ENCODE peak calls at places on chromosome 5, in eight cellular contexts. I is tibial nerve, P is coronary artery, W is thyroid gland, L is BJ, H is left ventricle myocardium inferior, Y is AG10803, N is cardiac muscle cell. M is an unnamed sample.
A peak's percentile ranks its signal among the peaks of the same experiment; 100 is the strongest.

GRCh38 chr5:167294861-167295685 is 996.4 kb upstream of the WWC1 start:
- DNase-seq in I (no peak), P (no peak), W (no peak), L (peak; percentile 97), H (no peak), Y (peak; percentile 90), N (peak; percentile 83), M (peak; percentile 80)

GRCh38 chr5:101678494-101679193 is 617.4 kb downstream of the SLCO4C1 start:
- DNase-seq in I (peak; percentile 60), P (no peak), W (peak; percentile 68), L (no peak), H (peak; percentile 17), Y (peak; percentile 44), N (peak; percentile 60), M (no peak)

GRCh38 chr5:149563461-149563860 is 12.2 kb upstream of the CSNK1A1 start:
- DNase-seq in I (no peak), P (no peak), W (no peak), L (no peak), H (no peak), Y (peak; percentile 48), N (peak; percentile 25), M (no peak)

GRCh38 chr5:73692166-73692640 is 66.2 kb downstream of the ARHGEF28 start:
- DNase-seq in I (no peak), P (no peak), W (no peak), L (peak; percentile 41), H (no peak), Y (peak; percentile 79), N (peak; percentile 42), M (peak; percentile 65)

GRCh38 chr5:97629281-97629680 is 446.2 kb upstream of the RIOK2 start:
- DNase-seq in I (peak; percentile 22), P (peak; percentile 72), W (peak; percentile 1), L (peak; percentile 39), H (peak; percentile 27), Y (peak; percentile 84), N (peak; percentile 96), M (peak; percentile 38)

GRCh38 chr5:142545653-142546322 is 140.1 kb downstream of the FGF1 start:
- DNase-seq in I (no peak), P (no peak), W (no peak), L (no peak), H (no peak), Y (peak; percentile 54), N (peak; percentile 86), M (peak; percentile 58)

GRCh38 chr5:53331463-53331862 is 149.0 kb upstream of the FST start:
- DNase-seq in I (no peak), P (no peak), W (no peak), L (no peak), H (no peak), Y (peak; percentile 80), N (peak; percentile 42), M (peak; percentile 65)

GRCh38 chr5:54944364-54944763 is 41.0 kb downstream of the ESM1 start:
- DNase-seq in I (no peak), P (no peak), W (peak; percentile 8), L (no peak), H (no peak), Y (peak; percentile 51), N (peak; percentile 61), M (peak; percentile 4)

GRCh38 chr5:150358261-150359095 is 981 bp downstream of the TCOF1 start:
- DNase-seq in I (no peak), P (no peak), W (no peak), L (no peak), H (no peak), Y (peak; percentile 21), N (peak; percentile 15), M (no peak)

GRCh38 chr5:127959152-127959764 is 124.3 kb upstream of the SLC12A2 start:
- DNase-seq in I (peak; percentile 25), P (no peak), W (peak; percentile 79), L (no peak), H (peak; percentile 76), Y (peak; percentile 62), N (peak; percentile 78), M (no peak)

GRCh38 chr5:128736567-128736966 is 198.5 kb upstream of the FBN2 start:
- DNase-seq in I (no peak), P (no peak), W (no peak), L (no peak), H (peak; percentile 18), Y (no peak), N (peak; percentile 83), M (no peak)

GRCh38 chr5:80711938-80712337 is 57.2 kb upstream of the DHFR start:
- DNase-seq in I (no peak), P (no peak), W (no peak), L (no peak), H (no peak), Y (peak; percentile 9), N (peak; percentile 49), M (no peak)

GRCh38 chr5:168104811-168105481 is 186.5 kb upstream of the WWC1 start:
- DNase-seq in I (no peak), P (no peak), W (peak; percentile 66), L (no peak), H (no peak), Y (no peak), N (no peak), M (no peak)

DNA sequence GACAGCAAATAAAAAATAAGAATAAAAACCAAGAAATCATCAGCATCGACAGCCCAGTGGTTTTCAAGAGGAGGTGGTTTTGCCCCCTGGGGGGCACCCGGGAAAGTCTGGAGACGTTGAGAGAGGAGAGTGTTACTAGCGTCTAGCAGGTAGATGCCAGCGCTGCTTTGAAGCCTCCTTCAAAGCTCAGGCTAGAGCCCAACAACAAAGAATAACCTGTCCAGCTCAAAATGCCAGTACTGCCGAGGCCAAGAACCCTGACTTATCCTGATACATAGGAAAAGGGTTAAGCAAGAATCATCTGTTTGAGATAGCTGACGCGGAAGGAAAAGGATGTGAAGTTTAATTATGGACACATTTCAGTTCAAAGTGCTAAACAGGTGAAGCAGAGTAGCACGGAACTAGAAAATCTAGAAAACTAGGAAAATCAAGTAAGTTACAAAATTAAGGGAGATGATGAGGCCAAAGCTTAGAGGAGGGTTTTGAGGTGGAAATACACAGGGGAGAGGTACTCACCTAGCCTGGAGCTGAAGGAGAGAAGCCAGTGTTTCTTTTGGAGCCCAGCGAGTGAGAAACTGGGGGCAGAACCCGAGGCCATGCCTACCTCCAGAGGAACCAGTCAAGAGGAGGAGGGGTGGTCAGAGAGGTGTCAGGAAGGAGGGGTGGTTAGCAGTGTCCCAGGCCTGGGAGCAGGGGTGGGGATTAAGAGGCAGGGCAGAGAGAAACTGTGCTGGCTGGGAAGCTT is 121.0 kb upstream of the RETREG1 start:
- DNase-seq in I (no peak), P (no peak), W (peak; percentile 67), L (no peak), H (no peak), Y (no peak), N (no peak), M (no peak)
- H3K4me3 ChIP-seq in I (no peak overlapping the region), P (no peak overlapping the region), W (no peak overlapping the region), L (no peak overlapping the region), H (no peak overlapping the region), Y (no peak overlapping the region), N (no peak overlapping the region), M (no peak overlapping the region)

GRCh38 chr5:124746252-124746915 is at the start of gene ZNF608:
- DNase-seq in I (no peak), P (peak; percentile 72), W (peak; percentile 41), L (no peak), H (no peak), Y (no peak), N (peak; percentile 92), M (no peak)
- TF ChIP-seq CTCF in I (no peak), P (no peak), W (no peak), L (no peak), H (peak; percentile 26), Y (no peak), N (no peak), M (no peak)

GRCh38 chr5:93576994-93577575 is 3.9 kb downstream of the NR2F1-AS1 start:
- DNase-seq in I (no peak), P (no peak), W (no peak), L (no peak), H (no peak), Y (no peak), N (no peak), M (no peak)
- H3K4me3 ChIP-seq in I (no peak overlapping the region), P (no peak overlapping the region), W (no peak overlapping the region), L (no peak overlapping the region), H (no peak overlapping the region), Y (no peak overlapping the region), N (no peak overlapping the region), M (no peak overlapping the region)

GRCh38 chr5:135319928-135320606 is 79.0 kb downstream of the MACROH2A1 start:
- DNase-seq in I (no peak), P (peak; percentile 58), W (no peak), L (no peak), H (no peak), Y (no peak), N (no peak), M (no peak)
- TF ChIP-seq CTCF in I (no peak), P (no peak), W (no peak), L (peak; percentile 7), H (peak; percentile 32), Y (peak; percentile 5), N (peak; percentile 8), M (peak; percentile 18)

GRCh38 chr5:66959668-66960067 is 236.9 kb downstream of the CD180 start:
- DNase-seq in I (no peak), P (no peak), W (no peak), L (no peak), H (no peak), Y (peak; percentile 14), N (no peak), M (no peak)
- H3K4me3 ChIP-seq in I (no peak overlapping the region), P (peak overlapping the region; percentile 70), W (no peak overlapping the region), L (peak overlapping the region; percentile 28), H (peak overlapping the region; percentile 64), Y (peak overlapping the region; percentile 68), N (peak overlapping the region; percentile 36), M (peak overlapping the region; percentile 66)